ENCODE peak calls at places on chromosomes 16 and 17, in four cellular contexts. One of them, this sample, is unnamed.

GRCh38 chr17:78341559-78342437 is 18.1 kb downstream of the SOCS3 start:
- DNase-seq in choroid plexus epithelial cell: peak
- DNase-seq in Caco-2: no peak
- DNase-seq in bronchial epithelial cell: peak
- DNase-seq in this sample: no peak

GRCh38 chr17:5254903-5255521 is 20.4 kb upstream of the SCIMP start:
- DNase-seq in bronchial epithelial cell: no peak
- DNase-seq in choroid plexus epithelial cell: no peak
- DNase-seq in Caco-2: no peak
- DNase-seq in this sample: no peak

GRCh38 chr16:11497851-11498289 is 88.8 kb downstream of the LITAF start:
- DNase-seq in choroid plexus epithelial cell: peak
- DNase-seq in Caco-2: no peak
- DNase-seq in bronchial epithelial cell: peak
- DNase-seq in this sample: no peak

GRCh38 chr17:48261297-48261880 is 153.8 kb downstream of the SNX11 start:
- DNase-seq in Caco-2: peak
- DNase-seq in bronchial epithelial cell: no peak
- DNase-seq in choroid plexus epithelial cell: peak
- DNase-seq in this sample: no peak

GRCh38 chr16:30092373-30093010 is 768 bp upstream of the TBX6 start:
- DNase-seq in bronchial epithelial cell: peak
- DNase-seq in Caco-2: no peak
- DNase-seq in choroid plexus epithelial cell: peak
- DNase-seq in this sample: no peak

GRCh38 chr16:53864819-53865491 is 161.0 kb downstream of the FTO start:
- DNase-seq in bronchial epithelial cell: peak
- DNase-seq in Caco-2: no peak
- DNase-seq in choroid plexus epithelial cell: no peak
- DNase-seq in this sample: no peak

GRCh38 chr17:50892101-50892776 is 26.1 kb upstream of the TOB1 start:
- DNase-seq in choroid plexus epithelial cell: no peak
- DNase-seq in bronchial epithelial cell: no peak
- DNase-seq in Caco-2: no peak
- DNase-seq in this sample: no peak

GRCh38 chr17:4500188-4500565 is 1.5 kb downstream of the SPNS2 start:
- DNase-seq in Caco-2: no peak
- DNase-seq in bronchial epithelial cell: no peak
- DNase-seq in choroid plexus epithelial cell: no peak
- DNase-seq in this sample: no peak

GRCh38 chr16:67430504-67431076 is 331 bp upstream of the HSD11B2 start:
- DNase-seq in choroid plexus epithelial cell: no peak
- DNase-seq in bronchial epithelial cell: no peak
- DNase-seq in Caco-2: peak
- DNase-seq in this sample: no peak

GRCh38 chr16:84976644-84977400 is 34.5 kb downstream of the ZDHHC7 start:
- DNase-seq in Caco-2: no peak
- DNase-seq in bronchial epithelial cell: no peak
- DNase-seq in choroid plexus epithelial cell: peak
- DNase-seq in this sample: no peak

GRCh38 chr17:4859816-4860625 is 26.9 kb downstream of the MINK1 start:
- DNase-seq in choroid plexus epithelial cell: no peak
- DNase-seq in bronchial epithelial cell: no peak
- DNase-seq in Caco-2: no peak
- DNase-seq in this sample: no peak

GRCh38 chr17:16304832-16305231 is 48.4 kb downstream of the CENPV start:
- DNase-seq in choroid plexus epithelial cell: peak
- DNase-seq in bronchial epithelial cell: peak
- DNase-seq in Caco-2: no peak
- DNase-seq in this sample: no peak

GRCh38 chr17:69525920-69526841 is 111.7 kb downstream of the MAP2K6 start:
- DNase-seq in Caco-2: peak
- DNase-seq in bronchial epithelial cell: peak
- DNase-seq in choroid plexus epithelial cell: peak
- DNase-seq in this sample: peak

GRCh38 chr17:48483471-48484131 is 47.2 kb downstream of the HOXB1 start:
- DNase-seq in Caco-2: no peak
- DNase-seq in bronchial epithelial cell: peak
- DNase-seq in choroid plexus epithelial cell: peak
- DNase-seq in this sample: peak

GRCh38 chr16:67940436-67941089 is 3.4 kb downstream of the LCAT start:
- DNase-seq in choroid plexus epithelial cell: no peak
- DNase-seq in Caco-2: no peak
- DNase-seq in bronchial epithelial cell: no peak
- DNase-seq in this sample: no peak

GRCh38 chr17:49434821-49435581 is 20.3 kb upstream of the PHB1 start:
- DNase-seq in choroid plexus epithelial cell: peak
- DNase-seq in Caco-2: peak
- DNase-seq in bronchial epithelial cell: peak
- DNase-seq in this sample: no peak

GRCh38 chr16:87392823-87393679 is 915 bp downstream of the MAP1LC3B start:
- DNase-seq in choroid plexus epithelial cell: peak
- DNase-seq in Caco-2: peak
- DNase-seq in bronchial epithelial cell: peak
- DNase-seq in this sample: no peak

GRCh38 chr16:12459401-12459791 is 344.3 kb downstream of the CPPED1 start:
- DNase-seq in bronchial epithelial cell: no peak
- DNase-seq in Caco-2: no peak
- DNase-seq in choroid plexus epithelial cell: no peak
- DNase-seq in this sample: no peak

GRCh38 chr17:35011671-35012216 is 31.4 kb downstream of the LIG3 start:
- DNase-seq in Caco-2: no peak
- DNase-seq in bronchial epithelial cell: no peak
- DNase-seq in choroid plexus epithelial cell: peak
- DNase-seq in this sample: no peak

GRCh38 chr17:74779948-74780400 is 3.8 kb upstream of the NAT9 start:
- DNase-seq in Caco-2: no peak
- DNase-seq in bronchial epithelial cell: no peak
- DNase-seq in choroid plexus epithelial cell: no peak
- DNase-seq in this sample: no peak

GRCh38 chr17:67431210-67432015 is 54.3 kb downstream of the PITPNC1 start:
- DNase-seq in choroid plexus epithelial cell: peak
- DNase-seq in Caco-2: no peak
- DNase-seq in bronchial epithelial cell: peak
- DNase-seq in this sample: peak

GRCh38 chr16:46673320-46674013 is 15.5 kb downstream of the VPS35 start:
- DNase-seq in bronchial epithelial cell: peak
- DNase-seq in Caco-2: peak
- DNase-seq in choroid plexus epithelial cell: peak
- DNase-seq in this sample: peak

GRCh38 chr17:63714550-63715277 is 14.8 kb upstream of the LIMD2 start:
- DNase-seq in choroid plexus epithelial cell: peak
- DNase-seq in Caco-2: no peak
- DNase-seq in bronchial epithelial cell: no peak
- DNase-seq in this sample: no peak

GRCh38 chr16:55482056-55482455 is 3.1 kb downstream of the MMP2 start:
- DNase-seq in choroid plexus epithelial cell: no peak
- DNase-seq in bronchial epithelial cell: peak
- DNase-seq in Caco-2: no peak
- DNase-seq in this sample: no peak

GRCh38 chr16:20906225-20906870 is 5.8 kb downstream of the LYRM1 start:
- DNase-seq in bronchial epithelial cell: peak
- DNase-seq in choroid plexus epithelial cell: peak
- DNase-seq in Caco-2: no peak
- DNase-seq in this sample: peak

GRCh38 chr17:6800422-6801027 is 24.5 kb downstream of the FBXO39 start:
- DNase-seq in choroid plexus epithelial cell: no peak
- DNase-seq in Caco-2: no peak
- DNase-seq in bronchial epithelial cell: no peak
- DNase-seq in this sample: no peak

GRCh38 chr17:11853321-11854151 is 143.7 kb downstream of the ZNF18 start:
- DNase-seq in bronchial epithelial cell: no peak
- DNase-seq in Caco-2: no peak
- DNase-seq in choroid plexus epithelial cell: no peak
- DNase-seq in this sample: peak

GRCh38 chr16:11205754-11206459 is 50.1 kb downstream of the SOCS1 start:
- DNase-seq in bronchial epithelial cell: peak
- DNase-seq in choroid plexus epithelial cell: peak
- DNase-seq in Caco-2: no peak
- DNase-seq in this sample: no peak

GRCh38 chr16:78348886-78349285 is 249.4 kb downstream of the WWOX start:
- DNase-seq in choroid plexus epithelial cell: no peak
- DNase-seq in Caco-2: no peak
- DNase-seq in bronchial epithelial cell: no peak
- DNase-seq in this sample: no peak

GRCh38 chr17:7559307-7560171 is 989 bp downstream of the TNFSF13 start:
- DNase-seq in choroid plexus epithelial cell: no peak
- DNase-seq in Caco-2: no peak
- DNase-seq in bronchial epithelial cell: peak
- DNase-seq in this sample: no peak

GRCh38 chr16:86344586-86344871 is 165.8 kb upstream of the FOXF1 start:
- DNase-seq in bronchial epithelial cell: no peak
- DNase-seq in Caco-2: peak
- DNase-seq in choroid plexus epithelial cell: no peak
- DNase-seq in this sample: no peak

GRCh38 chr17:55639096-55639495 is 83.6 kb downstream of the TMEM100 start:
- DNase-seq in bronchial epithelial cell: no peak
- DNase-seq in choroid plexus epithelial cell: no peak
- DNase-seq in Caco-2: no peak
- DNase-seq in this sample: no peak

GRCh38 chr16:67456383-67457140 is 24.4 kb downstream of the ATP6V0D1 start:
- DNase-seq in bronchial epithelial cell: peak
- DNase-seq in Caco-2: no peak
- DNase-seq in choroid plexus epithelial cell: peak
- DNase-seq in this sample: peak

GRCh38 chr16:66590322-66590721 is 11.1 kb downstream of the CMTM2 start:
- DNase-seq in choroid plexus epithelial cell: no peak
- DNase-seq in Caco-2: no peak
- DNase-seq in bronchial epithelial cell: no peak
- DNase-seq in this sample: no peak

GRCh38 chr16:592518-593306 is 2.8 kb downstream of the RAB40C start:
- DNase-seq in choroid plexus epithelial cell: peak
- DNase-seq in bronchial epithelial cell: peak
- DNase-seq in Caco-2: peak
- DNase-seq in this sample: no peak

GRCh38 chr16:64152010-64152767 is 969.7 kb downstream of the CDH11 start:
- DNase-seq in bronchial epithelial cell: no peak
- DNase-seq in choroid plexus epithelial cell: peak
- DNase-seq in Caco-2: no peak
- DNase-seq in this sample: no peak

GRCh38 chr16:23505942-23506605 is 4.2 kb downstream of the GGA2 start:
- DNase-seq in bronchial epithelial cell: no peak
- DNase-seq in choroid plexus epithelial cell: peak
- DNase-seq in Caco-2: no peak
- DNase-seq in this sample: no peak

DNA sequence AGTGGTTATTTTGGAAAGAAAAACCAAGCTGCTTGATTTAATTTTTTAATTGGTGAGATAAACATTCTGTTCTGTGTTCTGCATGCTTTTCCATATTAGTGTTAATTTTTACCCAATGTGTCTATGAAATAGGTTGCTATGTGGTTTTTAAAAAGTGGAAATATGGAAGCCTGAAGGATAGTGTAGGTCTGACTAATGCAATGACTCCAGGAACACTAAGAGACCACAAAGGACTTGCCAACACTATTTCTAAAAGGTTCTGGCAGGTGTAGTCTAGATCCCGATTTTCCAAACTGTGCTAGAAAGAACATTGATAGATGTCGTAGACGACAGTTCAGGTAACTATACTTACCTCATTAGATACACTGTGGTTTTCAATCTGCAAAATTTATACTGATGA is 877.4 kb upstream of the GOT2 start:
- DNase-seq in Caco-2: no peak
- DNase-seq in bronchial epithelial cell: no peak
- DNase-seq in choroid plexus epithelial cell: no peak
- DNase-seq in this sample: no peak
- H3K4me3 ChIP-seq in Caco-2: no peak
- H3K4me3 ChIP-seq in bronchial epithelial cell: no peak
- H3K4me3 ChIP-seq in choroid plexus epithelial cell: no peak
- H3K4me3 ChIP-seq in this sample: no peak

GRCh38 chr16:88743693-88744519 is 37.6 kb downstream of the CTU2 start:
- DNase-seq in Caco-2: peak
- DNase-seq in choroid plexus epithelial cell: peak
- DNase-seq in bronchial epithelial cell: peak
- DNase-seq in this sample: no peak

GRCh38 chr16:88744839-88745521 is 38.7 kb downstream of the CTU2 start:
- DNase-seq in bronchial epithelial cell: no peak
- DNase-seq in Caco-2: no peak
- DNase-seq in choroid plexus epithelial cell: no peak
- DNase-seq in this sample: no peak

GRCh38 chr16:88744520-88744835 is 38.2 kb downstream of the CTU2 start:
- DNase-seq in choroid plexus epithelial cell: no peak
- DNase-seq in Caco-2: no peak
- DNase-seq in bronchial epithelial cell: no peak
- DNase-seq in this sample: no peak

GRCh38 chr16:88741368-88741767 is 35.1 kb downstream of the CTU2 start:
- DNase-seq in choroid plexus epithelial cell: no peak
- DNase-seq in Caco-2: no peak
- DNase-seq in bronchial epithelial cell: no peak
- DNase-seq in this sample: no peak

GRCh38 chr16:88742896-88743605 is 36.7 kb downstream of the CTU2 start:
- DNase-seq in choroid plexus epithelial cell: no peak
- DNase-seq in bronchial epithelial cell: no peak
- DNase-seq in Caco-2: no peak
- DNase-seq in this sample: no peak
- TF ChIP-seq CTCF in choroid plexus epithelial cell: no peak
- TF ChIP-seq CTCF in bronchial epithelial cell: no peak
- TF ChIP-seq CTCF in Caco-2: no peak
- TF ChIP-seq CTCF in this sample: no peak

GRCh38 chr17:57356722-57357391 is 100.5 kb downstream of the MSI2 start:
- DNase-seq in choroid plexus epithelial cell: peak
- DNase-seq in bronchial epithelial cell: no peak
- DNase-seq in Caco-2: no peak
- DNase-seq in this sample: no peak

GRCh38 chr17:57354669-57355068 is 98.3 kb downstream of the MSI2 start:
- DNase-seq in bronchial epithelial cell: no peak
- DNase-seq in Caco-2: no peak
- DNase-seq in choroid plexus epithelial cell: no peak
- DNase-seq in this sample: no peak

GRCh38 chr17:57355090-57355859 is 99.0 kb downstream of the MSI2 start:
- DNase-seq in bronchial epithelial cell: no peak
- DNase-seq in Caco-2: no peak
- DNase-seq in choroid plexus epithelial cell: peak
- DNase-seq in this sample: no peak

GRCh38 chr17:57357392-57357784 is 101.1 kb downstream of the MSI2 start:
- DNase-seq in bronchial epithelial cell: peak
- DNase-seq in Caco-2: no peak
- DNase-seq in choroid plexus epithelial cell: no peak
- DNase-seq in this sample: no peak

GRCh38 chr17:57356153-57356721 is 99.9 kb downstream of the MSI2 start:
- DNase-seq in bronchial epithelial cell: no peak
- DNase-seq in Caco-2: no peak
- DNase-seq in choroid plexus epithelial cell: no peak
- DNase-seq in this sample: no peak
- H3K4me3 ChIP-seq in bronchial epithelial cell: no peak
- H3K4me3 ChIP-seq in Caco-2: no peak
- H3K4me3 ChIP-seq in choroid plexus epithelial cell: no peak
- H3K4me3 ChIP-seq in this sample: no peak

DNA sequence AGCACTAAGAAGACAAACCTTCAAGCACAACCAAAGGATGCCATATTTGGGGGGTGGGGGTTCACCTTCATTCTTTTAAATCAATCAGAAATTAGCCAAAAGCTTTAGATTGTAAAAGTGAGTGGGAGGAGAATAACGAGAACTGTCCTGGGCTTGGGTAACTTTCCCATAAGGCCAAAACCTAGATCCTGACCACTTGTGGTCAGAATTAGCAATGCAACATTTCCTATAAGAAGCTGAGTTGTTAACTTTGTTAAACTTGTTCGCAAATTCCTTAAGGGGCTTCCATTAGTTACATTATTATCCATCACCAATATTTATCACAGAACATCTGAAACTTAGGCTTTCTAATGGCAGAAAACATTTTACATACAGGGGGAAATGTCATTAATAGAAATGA is 25.1 kb downstream of the STAT5B start:
- DNase-seq in choroid plexus epithelial cell: peak
- DNase-seq in bronchial epithelial cell: peak
- DNase-seq in Caco-2: no peak
- DNase-seq in this sample: no peak
- TF ChIP-seq CTCF in choroid plexus epithelial cell: peak
- TF ChIP-seq CTCF in bronchial epithelial cell: no peak
- TF ChIP-seq CTCF in Caco-2: peak
- TF ChIP-seq CTCF in this sample: peak